ENCODE peak calls at places on chromosomes 1 and 21, in seven cellular contexts. I is CD4-positive, alpha-beta T cell; D is NB4; U is fibroblast of mammary gland; N is chondrocyte; A is adrenal gland; X is upper lobe of left lung. C is an unnamed sample.

GRCh38 chr1:9482403-9482802 is 56.9 kb upstream of the SLC25A33 start:
- DNase-seq in I (no peak), D (no peak), U (no peak), N (no peak), A (no peak), X (no peak), C (no peak)

GRCh38 chr1:180916012-180916770 is 3.5 kb downstream of the KIAA1614 start:
- DNase-seq in I (no peak), D (no peak), U (no peak), N (no peak), A (no peak), X (peak; percentile 53), C (no peak)

GRCh38 chr1:212928323-212929281 is 21.7 kb upstream of the VASH2 start:
- DNase-seq in I (no peak), D (no peak), U (no peak), N (no peak), A (no peak), X (no peak), C (no peak)

GRCh38 chr21:28221984-28222383 is 770.7 kb downstream of the LTN1 start:
- DNase-seq in I (no peak), D (no peak), U (no peak), N (no peak), A (no peak), X (no peak), C (no peak)

GRCh38 chr1:180401999-180402398 is 100.4 kb downstream of the ACBD6 start:
- DNase-seq in I (no peak), D (peak; percentile 9), U (no peak), N (no peak), A (no peak), X (no peak), C (no peak)

GRCh38 chr1:59133997-59134396 is 162.9 kb upstream of the FGGY start:
- DNase-seq in I (no peak), D (no peak), U (no peak), N (no peak), A (no peak), X (no peak), C (no peak)

GRCh38 chr1:105386489-105386888 is 1636.8 kb downstream of the AMY1C start:
- DNase-seq in I (no peak), D (no peak), U (no peak), N (no peak), A (no peak), X (no peak), C (no peak)

GRCh38 chr1:47235280-47235679 is 3.3 kb upstream of the TAL1 start:
- DNase-seq in I (no peak), D (no peak), U (no peak), N (no peak), A (no peak), X (peak; percentile 74), C (no peak)

GRCh38 chr1:162916407-162916806 is 55.4 kb upstream of the CCDC190 start:
- DNase-seq in I (no peak), D (no peak), U (peak; percentile 69), N (no peak), A (no peak), X (no peak), C (no peak)

GRCh38 chr1:63915121-63915520 is 141.3 kb downstream of the ROR1 start:
- DNase-seq in I (no peak), D (no peak), U (peak; percentile 48), N (no peak), A (no peak), X (no peak), C (no peak)

GRCh38 chr1:5161372-5161771 is 507.0 kb downstream of the AJAP1 start:
- DNase-seq in I (no peak), D (no peak), U (no peak), N (no peak), A (no peak), X (peak; percentile 15), C (no peak)

GRCh38 chr1:116717318-116717717 is 36.9 kb upstream of the CD2 start:
- DNase-seq in I (no peak), D (no peak), U (no peak), N (no peak), A (no peak), X (no peak), C (no peak)

GRCh38 chr1:8053878-8054567 is 27.9 kb upstream of the ERRFI1 start:
- DNase-seq in I (no peak), D (no peak), U (no peak), N (no peak), A (no peak), X (no peak), C (no peak)

GRCh38 chr1:11592752-11593151 is 61.5 kb downstream of the FBXO2 start:
- DNase-seq in I (no peak), D (peak; percentile 26), U (no peak), N (no peak), A (no peak), X (no peak), C (no peak)

GRCh38 chr1:32014199-32014936 is 700 bp downstream of the KHDRBS1 start:
- DNase-seq in I (peak; percentile 2), D (peak; percentile 58), U (peak; percentile 45), N (peak; percentile 91), A (peak; percentile 50), X (peak; percentile 64), C (peak; percentile 63)

GRCh38 chr1:9753121-9753531 is 70.6 kb downstream of the CLSTN1 start:
- DNase-seq in I (no peak), D (no peak), U (peak; percentile 82), N (no peak), A (peak; percentile 84), X (no peak), C (no peak)

GRCh38 chr1:67201891-67202290 is 35.6 kb downstream of the IL23R start:
- DNase-seq in I (no peak), D (no peak), U (peak; percentile 3), N (no peak), A (no peak), X (no peak), C (no peak)

GRCh38 chr21:45019887-45020537 is 54.4 kb upstream of the ADARB1 start:
- DNase-seq in I (no peak), D (no peak), U (no peak), N (peak; percentile 77), A (peak; percentile 13), X (peak; percentile 51), C (peak; percentile 16)

GRCh38 chr21:39913651-39914145 is 46.5 kb downstream of the PCP4 start:
- DNase-seq in I (no peak), D (no peak), U (no peak), N (no peak), A (no peak), X (no peak), C (no peak)

GRCh38 chr21:39915881-39916280 is 48.6 kb downstream of the PCP4 start:
- DNase-seq in I (no peak), D (no peak), U (no peak), N (no peak), A (no peak), X (no peak), C (no peak)

GRCh38 chr21:39911792-39912191 is 44.6 kb downstream of the PCP4 start:
- DNase-seq in I (no peak), D (no peak), U (no peak), N (no peak), A (no peak), X (no peak), C (no peak)

GRCh38 chr21:39908265-39908923 is 41.2 kb downstream of the PCP4 start:
- DNase-seq in I (no peak), D (no peak), U (no peak), N (no peak), A (no peak), X (no peak), C (no peak)

DNA sequence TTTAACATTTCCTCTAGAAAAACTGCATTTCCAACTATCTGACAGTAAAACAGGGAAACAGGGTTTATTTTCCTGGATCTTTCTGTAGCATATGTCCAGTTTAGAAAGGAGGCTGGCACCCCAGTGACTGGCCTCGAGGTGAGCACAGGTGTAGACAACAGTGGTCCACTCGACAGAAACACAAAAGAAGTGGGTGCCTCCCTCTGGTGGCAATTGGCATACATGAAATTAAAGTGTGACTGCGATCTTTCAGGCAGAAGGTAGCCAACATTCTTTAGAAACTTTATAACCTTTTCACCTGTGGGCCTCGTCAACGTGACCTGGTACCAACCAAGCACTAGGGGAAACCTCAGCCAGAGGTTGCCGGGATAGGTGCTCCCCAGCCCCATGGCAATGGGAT is 44.0 kb downstream of the PCP4 start:
- DNase-seq in I (no peak), D (no peak), U (no peak), N (no peak), A (no peak), X (no peak), C (no peak)
- TF ChIP-seq CTCF in I (no peak), D (no peak), U (no peak), N (peak; percentile 47), A (no peak), X (no peak), C (peak; percentile 53)

DNA sequence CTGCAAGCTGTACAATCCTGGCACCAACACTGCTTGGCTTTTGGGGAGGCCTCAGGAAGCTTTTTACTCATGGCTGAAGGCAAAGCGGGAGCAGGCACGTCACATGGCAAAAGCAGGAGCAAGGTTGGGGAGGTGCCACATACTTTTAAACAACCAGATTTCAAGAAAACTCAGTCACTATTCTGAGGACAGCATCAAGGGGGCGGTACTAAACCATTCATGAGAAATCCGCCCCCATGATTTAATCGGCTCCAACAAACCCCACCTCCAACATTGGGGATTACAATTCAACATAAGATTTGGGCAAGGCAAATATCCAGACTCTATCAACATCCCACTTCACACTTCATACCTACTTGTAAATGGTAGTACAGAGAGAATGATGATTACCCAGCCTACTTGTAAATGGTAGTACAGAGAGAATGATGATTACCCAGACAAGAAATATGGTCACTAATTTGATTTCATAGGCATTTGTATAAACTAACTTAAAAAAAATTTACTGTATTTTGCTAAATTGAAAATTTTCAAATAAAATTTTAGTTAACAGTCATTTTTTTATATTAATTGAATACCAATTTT is 24.9 kb downstream of the ATP5PF start:
- DNase-seq in I (no peak), D (peak; percentile 4), U (peak; percentile 5), N (no peak), A (no peak), X (no peak), C (no peak)
- TF ChIP-seq CTCF in I (no peak), D (no peak), U (no peak), N (no peak), A (no peak), X (no peak), C (no peak)

GRCh38 chr1:167052389-167052788 is 37.8 kb downstream of the GPA33 start:
- DNase-seq in I (no peak), D (no peak), U (no peak), N (no peak), A (no peak), X (no peak), C (no peak)
- TF ChIP-seq CTCF in I (no peak), D (peak; percentile 39), U (peak; percentile 49), N (peak; percentile 69), A (no peak), X (no peak), C (peak; percentile 19)

DNA sequence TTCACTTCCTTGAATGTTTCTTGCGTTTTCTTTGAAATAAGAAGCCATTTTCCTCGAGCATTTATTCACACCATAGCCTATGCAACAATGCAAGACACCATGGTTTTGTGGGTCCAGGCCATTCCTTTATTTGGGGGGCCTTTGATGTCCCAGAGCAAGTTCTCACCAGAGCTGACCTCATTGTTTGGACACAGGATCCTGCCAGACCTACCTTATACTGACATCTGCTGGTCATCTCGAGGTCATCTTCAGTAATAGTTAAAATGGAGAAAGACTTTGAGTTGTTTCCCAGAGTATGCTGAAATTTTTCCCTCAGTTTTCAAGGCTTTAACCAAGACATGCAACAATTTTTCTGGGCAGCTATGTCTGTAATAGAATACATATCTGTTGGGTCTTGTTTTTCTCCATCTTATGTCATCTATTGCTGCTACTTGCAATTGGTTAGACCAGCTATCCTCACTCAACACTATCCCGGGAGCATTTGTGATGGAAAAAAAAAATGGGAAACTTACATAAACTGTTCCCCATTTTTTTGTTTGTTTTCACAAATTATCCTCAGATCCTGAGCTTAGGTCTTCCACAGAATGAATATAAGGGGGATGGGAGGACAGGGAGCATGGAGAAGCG is 34.0 kb upstream of the BACE2 start:
- DNase-seq in I (no peak), D (peak; percentile 36), U (peak; percentile 59), N (no peak), A (no peak), X (no peak), C (no peak)
- TF ChIP-seq CTCF in I (no peak), D (peak; percentile 46), U (peak; percentile 63), N (peak; percentile 81), A (no peak), X (peak; percentile 20), C (no peak)

C was measured in mesothelial cell of epicardium.